ENCODE peak calls at places on chromosomes 7 and 10, in five cellular contexts. Q, H, M, B and G are unnamed samples.
A peak's percentile ranks its signal among the peaks of the same experiment; 100 is the strongest.

GRCh38 chr7:25913574-25914224 is 238.3 kb upstream of the NFE2L3 start:
- DNase-seq in Q (no peak), H (no peak), M (no peak), B (no peak), G (no peak)

GRCh38 chr10:131899116-131899690 is 1.6 kb upstream of the PPP2R2D start:
- DNase-seq in Q (no peak), H (no peak), M (no peak), B (no peak), G (no peak)

GRCh38 chr7:129714514-129715063 is 103.1 kb downstream of the NRF1 start:
- DNase-seq in Q (no peak), H (no peak), M (no peak), B (no peak), G (no peak)

GRCh38 chr10:47034511-47035051 is 123.4 kb downstream of the PTPN20 start:
- DNase-seq in Q (no peak), H (no peak), M (no peak), B (no peak), G (no peak)

GRCh38 chr10:37975407-37975991 is 948 bp downstream of the ZNF25 start:
- DNase-seq in Q (no peak), H (no peak), M (no peak), B (no peak), G (no peak)

GRCh38 chr7:5667391-5667790 is 114.1 kb downstream of the RNF216 start:
- DNase-seq in Q (no peak), H (no peak), M (no peak), B (no peak), G (no peak)

GRCh38 chr10:93851169-93851568 is 42.6 kb upstream of the SLC35G1 start:
- DNase-seq in Q (no peak), H (no peak), M (no peak), B (no peak), G (no peak)

GRCh38 chr10:19654576-19654975 is 161.7 kb upstream of the PLXDC2 start:
- DNase-seq in Q (no peak), H (no peak), M (no peak), B (no peak), G (no peak)

GRCh38 chr10:18204050-18204449 is 63.8 kb downstream of the CACNB2 start:
- DNase-seq in Q (no peak), H (no peak), M (no peak), B (no peak), G (no peak)

GRCh38 chr10:51867956-51868355 is 168.6 kb upstream of the CSTF2T start:
- DNase-seq in Q (no peak), H (no peak), M (no peak), B (no peak), G (no peak)

GRCh38 chr7:503575-504111 is 16.0 kb downstream of the PDGFA start:
- DNase-seq in Q (no peak), H (peak; percentile 94), M (no peak), B (no peak), G (no peak)

GRCh38 chr7:117808273-117808868 is 64.9 kb downstream of the CTTNBP2 start:
- DNase-seq in Q (no peak), H (no peak), M (no peak), B (no peak), G (no peak)

GRCh38 chr7:52712938-52713337 is 322.5 kb upstream of the POM121L12 start:
- DNase-seq in Q (no peak), H (no peak), M (no peak), B (no peak), G (no peak)

GRCh38 chr7:157524731-157525130 is 187.9 kb downstream of the DNAJB6 start:
- DNase-seq in Q (no peak), H (no peak), M (no peak), B (no peak), G (no peak)

GRCh38 chr7:117068511-117069155 is 115.3 kb downstream of the ST7 start:
- DNase-seq in Q (no peak), H (no peak), M (no peak), B (no peak), G (no peak)

GRCh38 chr10:80596391-80597257 is 58.9 kb downstream of the SH2D4B start:
- DNase-seq in Q (peak; percentile 75), H (peak; percentile 42), M (no peak), B (no peak), G (peak; percentile 57)

GRCh38 chr10:6458814-6459213 is 121.3 kb downstream of the PRKCQ start:
- DNase-seq in Q (no peak), H (no peak), M (no peak), B (no peak), G (no peak)

GRCh38 chr10:97025613-97026242 is 160.0 kb downstream of the SLIT1 start:
- DNase-seq in Q (peak; percentile 59), H (peak; percentile 50), M (peak; percentile 31), B (no peak), G (peak; percentile 47)

GRCh38 chr7:31100870-31101269 is 48.8 kb downstream of the ADCYAP1R1 start:
- DNase-seq in Q (no peak), H (no peak), M (no peak), B (no peak), G (no peak)

GRCh38 chr10:121154846-121155245 is 303.7 kb downstream of the WDR11 start:
- DNase-seq in Q (no peak), H (peak; percentile 72), M (no peak), B (no peak), G (no peak)

GRCh38 chr10:91579351-91579985 is 53.4 kb downstream of the PPP1R3C start:
- DNase-seq in Q (no peak), H (no peak), M (no peak), B (no peak), G (no peak)

GRCh38 chr7:39086638-39087360 is 109.1 kb downstream of the POU6F2 start:
- DNase-seq in Q (no peak), H (no peak), M (no peak), B (no peak), G (no peak)

GRCh38 chr7:97409346-97409745 is 291.8 kb downstream of the SDHAF3 start:
- DNase-seq in Q (no peak), H (no peak), M (no peak), B (no peak), G (no peak)

GRCh38 chr10:89414879-89415821 is 782 bp downstream of the IFIT5 start:
- DNase-seq in Q (no peak), H (no peak), M (no peak), B (no peak), G (no peak)
- TF ChIP-seq POLR2AphosphoS5 in Q (no peak), H (no peak), M (no peak), B (peak; percentile 19), G (peak; percentile 13)

GRCh38 chr10:13690281-13690825 is 103.6 kb downstream of the PRPF18 start:
- DNase-seq in Q (no peak), H (no peak), M (no peak), B (no peak), G (no peak)
- H3K4me3 ChIP-seq in Q (no peak overlapping the region), H (no peak overlapping the region), M (no peak overlapping the region), B (no peak overlapping the region), G (no peak overlapping the region)

DNA sequence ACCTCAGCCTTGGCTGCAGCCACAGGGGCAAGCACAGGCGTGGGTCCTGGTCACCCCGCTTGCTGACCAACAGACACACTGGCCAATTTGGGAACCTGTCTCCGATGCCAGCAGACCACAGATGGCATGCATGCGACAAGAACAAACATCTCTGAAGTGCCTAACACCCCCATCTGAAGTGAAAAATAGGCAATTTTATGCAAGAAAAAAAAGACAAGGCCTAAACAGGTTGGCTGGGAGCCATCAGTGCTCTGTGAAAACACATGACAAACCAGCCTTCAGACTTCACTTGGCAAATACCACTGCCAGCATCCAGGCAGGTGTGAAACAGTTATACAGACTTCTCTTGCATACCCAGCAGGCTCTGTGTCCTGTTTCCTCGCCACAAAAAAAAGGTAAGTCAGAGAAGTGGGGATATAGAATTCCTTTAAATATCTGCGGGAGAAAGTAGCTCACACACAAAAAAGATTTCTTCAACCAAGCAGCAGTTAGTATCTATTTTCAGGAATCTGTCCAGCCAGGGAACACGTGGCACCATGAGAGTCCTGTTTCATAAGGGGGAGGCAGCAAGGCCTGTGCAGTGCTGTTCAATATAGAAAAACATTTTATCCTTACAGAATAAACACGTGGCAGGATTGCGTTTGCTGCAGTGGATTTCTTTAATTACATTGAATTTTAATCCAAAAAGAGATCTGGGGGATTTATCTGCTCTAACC is 293.4 kb upstream of the MKLN1 start:
- DNase-seq in Q (no peak), H (no peak), M (no peak), B (no peak), G (no peak)
- TF ChIP-seq ZNF274 in Q (no peak), H (no peak), M (no peak), B (no peak), G (no peak)

GRCh38 chr7:55514546-55515265 is 57.6 kb downstream of the VOPP1 start:
- DNase-seq in Q (no peak), H (no peak), M (no peak), B (no peak), G (no peak)
- TF ChIP-seq POLR2AphosphoS5 in Q (no peak), H (no peak), M (no peak), B (no peak), G (no peak)

GRCh38 chr7:105857009-105857952 is 19.1 kb downstream of the ATXN7L1 start:
- DNase-seq in Q (no peak), H (peak; percentile 12), M (no peak), B (no peak), G (no peak)

GRCh38 chr7:105854516-105854915 is 21.9 kb downstream of the ATXN7L1 start:
- DNase-seq in Q (no peak), H (no peak), M (no peak), B (no peak), G (no peak)

GRCh38 chr7:105849122-105849855 is 27.1 kb downstream of the ATXN7L1 start:
- DNase-seq in Q (no peak), H (peak; percentile 70), M (peak; percentile 9), B (peak; percentile 80), G (no peak)

GRCh38 chr7:105851064-105851463 is 25.3 kb downstream of the ATXN7L1 start:
- DNase-seq in Q (no peak), H (no peak), M (no peak), B (no peak), G (no peak)

GRCh38 chr7:105853931-105854419 is 22.4 kb downstream of the ATXN7L1 start:
- DNase-seq in Q (no peak), H (no peak), M (no peak), B (no peak), G (no peak)
- H3K4me3 ChIP-seq in Q (no peak overlapping the region), H (no peak overlapping the region), M (no peak overlapping the region), B (no peak overlapping the region), G (no peak overlapping the region)